ENCODE peak calls at places on chromosomes 12 and 14, in seven cellular contexts. A is Calu3; W is AG09319; I is stimulated activated CD8-positive, alpha-beta memory T cell treated with anti-CD3 and anti-CD28 coated beads, Interleukin-2, amount 100 ng/mL, for 48 hours; D is skeletal muscle cell; F is mammary epithelial cell; N is NCI-H345. E is an unnamed sample.

GRCh38 chr12:45637706-45638105 is 91.8 kb upstream of the ARID2 start:
- DNase-seq in A (no peak), W (no peak), I (no peak), D (peak), F (peak), N (no peak), E (no peak)

GRCh38 chr14:68820536-68820935 is 27.7 kb upstream of the ZFP36L1 start:
- DNase-seq in A (no peak), W (no peak), I (no peak), D (no peak), F (no peak), N (no peak), E (no peak)

GRCh38 chr14:35339761-35340406 is 47.7 kb downstream of the PSMA6 start:
- DNase-seq in A (no peak), W (no peak), I (no peak), D (no peak), F (no peak), N (no peak), E (no peak)

GRCh38 chr12:106271575-106272505 is 24.0 kb upstream of the CKAP4 start:
- DNase-seq in A (no peak), W (no peak), I (no peak), D (no peak), F (peak), N (no peak), E (no peak)

GRCh38 chr12:65123435-65124063 is 2.4 kb upstream of the WIF1 start:
- DNase-seq in A (peak), W (peak), I (no peak), D (no peak), F (peak), N (peak), E (no peak)

GRCh38 chr14:48398675-48399282 is 723.4 kb upstream of the MDGA2 start:
- DNase-seq in A (peak), W (no peak), I (no peak), D (no peak), F (peak), N (peak), E (no peak)

GRCh38 chr12:67067453-67068203 is 201.5 kb upstream of the CAND1 start:
- DNase-seq in A (no peak), W (no peak), I (no peak), D (no peak), F (peak), N (peak), E (no peak)

GRCh38 chr12:45833401-45833800 is 103.9 kb downstream of the ARID2 start:
- DNase-seq in A (no peak), W (no peak), I (no peak), D (no peak), F (no peak), N (no peak), E (no peak)

GRCh38 chr12:58171914-58172313 is 230.5 kb downstream of the ATP23 start:
- DNase-seq in A (no peak), W (peak), I (no peak), D (peak), F (no peak), N (no peak), E (no peak)

GRCh38 chr14:65223636-65224035 is 121.3 kb upstream of the MAX start:
- DNase-seq in A (no peak), W (no peak), I (no peak), D (no peak), F (no peak), N (no peak), E (no peak)

GRCh38 chr12:14946856-14947255 is 8.5 kb upstream of the ERP27 start:
- DNase-seq in A (no peak), W (no peak), I (no peak), D (no peak), F (no peak), N (no peak), E (no peak)

GRCh38 chr14:45015133-45015532 is 53.1 kb downstream of the TOGARAM1 start:
- DNase-seq in A (no peak), W (no peak), I (no peak), D (no peak), F (no peak), N (no peak), E (no peak)

GRCh38 chr12:54984602-54985376 is at the start of gene TESPA1:
- DNase-seq in A (no peak), W (no peak), I (peak), D (no peak), F (no peak), N (no peak), E (peak)

GRCh38 chr12:74111688-74112360 is 425.8 kb upstream of the ATXN7L3B start:
- DNase-seq in A (peak), W (no peak), I (no peak), D (no peak), F (peak), N (no peak), E (no peak)

GRCh38 chr12:38350342-38351181 is 34.0 kb downstream of the ALG10B start:
- DNase-seq in A (no peak), W (no peak), I (no peak), D (no peak), F (peak), N (no peak), E (no peak)

GRCh38 chr14:100305446-100306255 is 593 bp downstream of the SLC25A29 start:
- DNase-seq in A (peak), W (no peak), I (peak), D (no peak), F (no peak), N (peak), E (peak)

GRCh38 chr14:55929136-55929535 is 189.1 kb upstream of the PELI2 start:
- DNase-seq in A (no peak), W (no peak), I (no peak), D (no peak), F (no peak), N (no peak), E (no peak)

GRCh38 chr12:57611810-57612710 is 825 bp downstream of the ARHGEF25 start:
- DNase-seq in A (no peak), W (no peak), I (no peak), D (no peak), F (no peak), N (no peak), E (no peak)

GRCh38 chr14:100849432-100849831 is 23.5 kb downstream of the MEG3 start:
- DNase-seq in A (no peak), W (no peak), I (no peak), D (no peak), F (no peak), N (no peak), E (no peak)

GRCh38 chr12:12267801-12268200 is 957 bp upstream of the LRP6 start:
- DNase-seq in A (no peak), W (no peak), I (no peak), D (no peak), F (no peak), N (peak), E (no peak)

GRCh38 chr14:26528415-26529182 is 69.2 kb downstream of the NOVA1 start:
- DNase-seq in A (no peak), W (no peak), I (no peak), D (peak), F (no peak), N (no peak), E (no peak)

GRCh38 chr12:109053382-109054123 is 1.2 kb downstream of the USP30 start:
- DNase-seq in A (no peak), W (no peak), I (no peak), D (no peak), F (peak), N (no peak), E (no peak)

GRCh38 chr14:36973806-36974442 is 198.5 kb downstream of the SLC25A21 start:
- DNase-seq in A (no peak), W (peak), I (no peak), D (peak), F (peak), N (no peak), E (no peak)

GRCh38 chr12:106031736-106032135 is 107.0 kb downstream of the NUAK1 start:
- DNase-seq in A (no peak), W (no peak), I (no peak), D (no peak), F (no peak), N (no peak), E (no peak)

E was measured in activated CD4-positive, alpha-beta T cell treated with anti-CD3 and anti-CD28 coated beads for 24 hours.